ENCODE peak calls at places on chromosomes 2 and 18, in seven cellular contexts. K is fibroblast of the conjunctiva; O is memory B cell; T is GM10248; F is NCI-H345; V is CD8-positive, alpha-beta memory T cell; Q is effector memory CD4-positive, alpha-beta T cell. N is an unnamed sample.

GRCh38 chr2:108268001-108268400 is 20.7 kb upstream of the SULT1C2 start:
- DNase-seq in K (peak), O (no peak), T (no peak), F (no peak), V (no peak), Q (no peak), N (no peak)

GRCh38 chr18:45642238-45642637 is 27.0 kb downstream of the SLC14A2 start:
- DNase-seq in K (no peak), O (no peak), T (no peak), F (no peak), V (no peak), Q (no peak), N (no peak)

GRCh38 chr2:25378731-25379490 is 37.2 kb upstream of the DNMT3A start:
- DNase-seq in K (no peak), O (no peak), T (no peak), F (no peak), V (no peak), Q (no peak), N (no peak)

GRCh38 chr2:134323777-134324176 is 69.9 kb downstream of the MGAT5 start:
- DNase-seq in K (no peak), O (no peak), T (no peak), F (no peak), V (no peak), Q (no peak), N (no peak)

GRCh38 chr2:238379096-238379810 is 47.5 kb upstream of the ASB1 start:
- DNase-seq in K (no peak), O (no peak), T (no peak), F (no peak), V (no peak), Q (no peak), N (no peak)

GRCh38 chr18:2846241-2846637 is 567 bp upstream of the EMILIN2 start:
- DNase-seq in K (no peak), O (no peak), T (peak), F (no peak), V (no peak), Q (no peak), N (no peak)

GRCh38 chr2:117785740-117786139 is 28.8 kb upstream of the DDX18 start:
- DNase-seq in K (peak), O (peak), T (peak), F (peak), V (no peak), Q (no peak), N (no peak)

GRCh38 chr2:218325566-218326160 is 31.0 kb upstream of the CATIP start:
- DNase-seq in K (no peak), O (no peak), T (no peak), F (no peak), V (no peak), Q (no peak), N (no peak)

GRCh38 chr2:219402665-219403515 is 15.2 kb upstream of the DNPEP start:
- DNase-seq in K (peak), O (peak), T (peak), F (peak), V (peak), Q (peak), N (peak)

GRCh38 chr2:5782103-5782502 is 89.9 kb downstream of the SOX11 start:
- DNase-seq in K (no peak), O (no peak), T (no peak), F (peak), V (no peak), Q (no peak), N (no peak)

GRCh38 chr2:26477911-26478253 is at the start of gene OTOF:
- DNase-seq in K (peak), O (no peak), T (no peak), F (no peak), V (no peak), Q (no peak), N (no peak)

GRCh38 chr18:60880184-60880583 is 453.0 kb upstream of the CDH20 start:
- DNase-seq in K (no peak), O (no peak), T (no peak), F (no peak), V (no peak), Q (no peak), N (no peak)

GRCh38 chr2:64942693-64943092 is 46.5 kb upstream of the SLC1A4 start:
- DNase-seq in K (no peak), O (no peak), T (no peak), F (no peak), V (no peak), Q (no peak), N (no peak)

GRCh38 chr2:236242057-236242495 is 22.1 kb downstream of the ASB18 start:
- DNase-seq in K (no peak), O (no peak), T (no peak), F (no peak), V (no peak), Q (no peak), N (no peak)

GRCh38 chr2:98923244-98923940 is 12.6 kb downstream of the CRACDL start:
- DNase-seq in K (no peak), O (no peak), T (no peak), F (no peak), V (no peak), Q (no peak), N (no peak)

GRCh38 chr18:1270081-1270480 is 365.4 kb downstream of the ADCYAP1 start:
- DNase-seq in K (no peak), O (no peak), T (no peak), F (no peak), V (no peak), Q (no peak), N (no peak)

GRCh38 chr18:79935098-79935480 is 16.4 kb downstream of the SLC66A2 start:
- DNase-seq in K (no peak), O (no peak), T (no peak), F (no peak), V (no peak), Q (no peak), N (no peak)

GRCh38 chr2:165707088-165707487 is 87.0 kb downstream of the GALNT3 start:
- DNase-seq in K (no peak), O (no peak), T (no peak), F (no peak), V (no peak), Q (no peak), N (no peak)

GRCh38 chr2:214679736-214680135 is 129.7 kb downstream of the BARD1 start:
- DNase-seq in K (no peak), O (no peak), T (no peak), F (no peak), V (no peak), Q (no peak), N (no peak)

GRCh38 chr2:68487773-68488355 is 20.5 kb downstream of the APLF start:
- DNase-seq in K (no peak), O (no peak), T (peak), F (peak), V (no peak), Q (no peak), N (no peak)

GRCh38 chr2:179850188-179850587 is 11.2 kb downstream of the ZNF385B start:
- DNase-seq in K (no peak), O (no peak), T (no peak), F (no peak), V (no peak), Q (no peak), N (no peak)

GRCh38 chr18:295756-296155 is 27.9 kb upstream of the THOC1 start:
- DNase-seq in K (peak), O (no peak), T (no peak), F (no peak), V (no peak), Q (no peak), N (no peak)

GRCh38 chr2:108396845-108397244 is 19.1 kb downstream of the SULT1C4 start:
- DNase-seq in K (no peak), O (no peak), T (no peak), F (no peak), V (no peak), Q (no peak), N (no peak)

GRCh38 chr2:71668326-71669057 is 215.1 kb downstream of the DYSF start:
- DNase-seq in K (no peak), O (no peak), T (no peak), F (no peak), V (no peak), Q (no peak), N (peak)

GRCh38 chr2:46008082-46008870 is 288.9 kb upstream of the EPAS1 start:
- DNase-seq in K (no peak), O (no peak), T (no peak), F (no peak), V (no peak), Q (no peak), N (no peak)

GRCh38 chr2:177759443-177759842 is 313.1 kb downstream of the PDE11A start:
- DNase-seq in K (no peak), O (no peak), T (no peak), F (no peak), V (no peak), Q (no peak), N (no peak)

GRCh38 chr2:161961046-161961445 is 113.0 kb downstream of the DPP4 start:
- DNase-seq in K (no peak), O (no peak), T (no peak), F (no peak), V (no peak), Q (no peak), N (no peak)

GRCh38 chr2:232687382-232688160 is 9.6 kb upstream of the GIGYF2 start:
- DNase-seq in K (no peak), O (no peak), T (no peak), F (no peak), V (no peak), Q (no peak), N (no peak)

GRCh38 chr2:70927641-70928040 is 8.1 kb upstream of the ATP6V1B1 start:
- DNase-seq in K (no peak), O (no peak), T (no peak), F (no peak), V (no peak), Q (no peak), N (no peak)